ENCODE peak calls at places on chromosomes 16 and 17, in four cellular contexts. J is GM12878, B is K562, T is HepG2. K is an unnamed sample.

GRCh38 chr16:85750827-85751641 is at the start of gene C16orf74:
- DNase-seq in J (no peak), B (peak; percentile 48), T (no peak), K (peak; percentile 35)

GRCh38 chr17:21039839-21040575 is 2.8 kb downstream of the USP22 start:
- DNase-seq in J (no peak), B (peak; percentile 66), T (peak; percentile 70), K (peak; percentile 56)

GRCh38 chr17:33277436-33278100 is 15.5 kb downstream of the ASIC2 start:
- DNase-seq in J (no peak), B (no peak), T (no peak), K (no peak)

GRCh38 chr17:57948555-57949420 is 6.4 kb downstream of the CUEDC1 start:
- DNase-seq in J (no peak), B (peak; percentile 37), T (no peak), K (peak; percentile 96)

GRCh38 chr17:64032081-64032480 is 11.6 kb upstream of the ICAM2 start:
- DNase-seq in J (no peak), B (no peak), T (no peak), K (peak; percentile 34)

GRCh38 chr17:57603978-57604377 is 141.1 kb downstream of the CCDC182 start:
- DNase-seq in J (peak; percentile 79), B (no peak), T (no peak), K (no peak)

GRCh38 chr16:49588729-49589384 is 215.3 kb downstream of the C16orf78 start:
- DNase-seq in J (no peak), B (peak; percentile 4), T (no peak), K (peak; percentile 24)

GRCh38 chr17:81481011-81481799 is 31.4 kb downstream of the ACTG1 start:
- DNase-seq in J (no peak), B (peak; percentile 92), T (no peak), K (peak; percentile 46)

GRCh38 chr16:11506816-11507305 is 79.9 kb downstream of the LITAF start:
- DNase-seq in J (no peak), B (no peak), T (no peak), K (no peak)

GRCh38 chr16:51392651-51393187 is 241.6 kb upstream of the SALL1 start:
- DNase-seq in J (no peak), B (no peak), T (no peak), K (peak; percentile 85)

GRCh38 chr17:32671891-32672290 is 185.1 kb downstream of the CDK5R1 start:
- DNase-seq in J (no peak), B (no peak), T (no peak), K (no peak)

GRCh38 chr17:47099451-47099986 is 89.6 kb downstream of the CDC27 start:
- DNase-seq in J (no peak), B (peak; percentile 16), T (no peak), K (no peak)

GRCh38 chr17:66397486-66397885 is 95.1 kb downstream of the PRKCA start:
- DNase-seq in J (no peak), B (no peak), T (no peak), K (no peak)

GRCh38 chr16:1680361-1680760 is 2.3 kb downstream of the JPT2 start:
- DNase-seq in J (no peak), B (no peak), T (no peak), K (no peak)

GRCh38 chr16:62280556-62280955 is 244.3 kb upstream of the CDH8 start:
- DNase-seq in J (no peak), B (no peak), T (no peak), K (no peak)

GRCh38 chr17:70886648-70887047 is 717.3 kb downstream of the KCNJ2 start:
- DNase-seq in J (no peak), B (no peak), T (no peak), K (no peak)

GRCh38 chr16:68902376-68903345 is 59.3 kb downstream of the TANGO6 start:
- DNase-seq in J (no peak), B (peak; percentile 56), T (peak; percentile 63), K (peak; percentile 63)

GRCh38 chr17:78381601-78382168 is 3.2 kb downstream of the PGS1 start:
- DNase-seq in J (no peak), B (peak; percentile 82), T (no peak), K (no peak)

GRCh38 chr17:66485272-66485947 is 183.0 kb downstream of the PRKCA start:
- DNase-seq in J (no peak), B (no peak), T (no peak), K (no peak)

GRCh38 chr17:39365252-39365651 is 36.2 kb downstream of the FBXL20 start:
- DNase-seq in J (no peak), B (no peak), T (no peak), K (peak; percentile 83)

GRCh38 chr17:31424944-31425582 is 33.6 kb downstream of the RAB11FIP4 start:
- DNase-seq in J (no peak), B (peak; percentile 37), T (no peak), K (peak; percentile 12)

GRCh38 chr16:55526448-55526847 is 17.6 kb downstream of the LPCAT2 start:
- DNase-seq in J (no peak), B (no peak), T (no peak), K (no peak)

GRCh38 chr17:39229274-39229913 is 3.6 kb upstream of the STAC2 start:
- DNase-seq in J (no peak), B (peak; percentile 42), T (no peak), K (peak; percentile 37)

GRCh38 chr16:12439443-12440232 is 364.0 kb downstream of the CPPED1 start:
- DNase-seq in J (no peak), B (no peak), T (no peak), K (no peak)

GRCh38 chr17:56735842-56736241 is 97.9 kb downstream of the C17orf67 start:
- DNase-seq in J (no peak), B (no peak), T (no peak), K (no peak)

GRCh38 chr16:29154676-29155121 is 169.8 kb downstream of the LAT start:
- DNase-seq in J (no peak), B (no peak), T (no peak), K (peak; percentile 83)

GRCh38 chr17:43673516-43674323 is 12.0 kb upstream of the MEOX1 start:
- DNase-seq in J (no peak), B (peak; percentile 64), T (peak; percentile 67), K (peak; percentile 60)

GRCh38 chr17:9036336-9036735 is 15.0 kb downstream of the NTN1 start:
- DNase-seq in J (no peak), B (no peak), T (no peak), K (no peak)

DNA sequence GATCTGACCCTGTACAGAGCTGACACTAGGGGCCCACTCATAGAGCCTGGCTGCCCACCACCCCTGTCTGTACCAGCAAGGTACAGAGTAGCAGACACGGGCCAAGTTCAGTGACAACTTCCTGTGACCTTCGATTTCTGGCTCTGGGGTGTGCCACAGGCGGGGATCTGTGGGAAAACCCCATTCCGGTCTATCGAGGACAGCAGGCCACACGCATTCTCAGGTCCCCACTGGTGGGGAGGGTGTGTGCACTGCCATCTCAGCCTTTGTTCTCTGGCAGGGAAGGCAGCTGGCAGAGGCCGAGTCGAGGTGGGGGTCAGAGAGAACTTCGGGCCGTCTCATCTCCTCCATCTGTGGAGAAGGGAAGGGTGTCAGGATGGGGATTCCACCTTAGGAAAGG is 10.0 kb downstream of the NLE1 start:
- DNase-seq in J (no peak), B (no peak), T (no peak), K (no peak)
- H3K36me3 ChIP-seq in J (peaks cover 35% of the 10 kb centered on the region), B (peaks cover 69% of the 10 kb centered on the region), T (peaks cover 21% of the 10 kb centered on the region), K (peaks cover 56% of the 10 kb centered on the region)

DNA sequence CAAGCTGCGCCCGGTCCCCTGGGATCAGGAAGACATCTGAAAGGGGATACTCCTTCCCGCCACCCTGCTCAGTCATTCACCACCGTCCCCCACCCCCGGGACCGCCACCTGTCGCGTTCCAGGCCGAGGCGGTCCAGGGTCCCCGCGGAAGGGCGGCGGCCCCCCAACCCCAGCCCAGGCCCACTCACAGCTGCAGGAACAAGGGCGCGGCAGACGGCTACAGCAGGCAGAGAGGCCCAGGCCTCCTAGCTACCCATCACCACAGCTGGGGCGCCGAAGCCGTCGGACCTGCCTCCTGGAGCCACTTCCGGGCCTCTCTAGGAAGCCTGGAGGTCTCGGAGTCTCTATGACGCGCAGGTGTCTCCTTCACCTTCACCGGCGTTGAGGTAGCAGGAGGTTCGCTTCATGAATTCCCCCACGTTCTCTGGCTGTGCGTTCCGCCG is at the start of gene SDR42E1:
- DNase-seq in J (peak; percentile 13), B (peak; percentile 17), T (no peak), K (no peak)
- TF ChIP-seq BHLHE40 in J (no peak), B (no peak), T (no peak), K (no peak)

GRCh38 chr17:17561408-17562144 is 29.9 kb downstream of the PEMT start:
- DNase-seq in J (no peak), B (no peak), T (no peak), K (no peak)
- TF ChIP-seq MXI1 in J (no peak), B (no peak), T (no peak), K (no peak)

DNA sequence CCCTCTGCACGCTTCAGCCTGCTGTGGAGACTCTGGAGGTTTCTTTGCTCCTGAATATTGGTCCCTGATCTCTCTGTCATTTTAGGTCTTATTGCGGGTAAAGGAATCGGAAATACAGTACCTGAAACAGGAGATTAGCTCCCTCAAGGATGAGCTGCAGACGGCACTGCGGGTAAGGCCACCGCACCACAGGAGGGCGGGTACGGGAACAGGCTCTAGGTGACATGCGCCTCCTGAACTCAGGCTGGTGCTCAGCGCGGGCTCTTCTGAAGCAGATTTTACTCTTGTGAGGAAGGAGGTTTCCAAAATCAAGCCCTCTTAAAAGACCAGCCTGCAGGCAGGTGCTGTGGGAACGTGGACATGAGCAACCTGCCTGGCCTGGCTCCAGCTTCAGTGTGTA is 29.8 kb downstream of the PLD6 start:
- DNase-seq in J (no peak), B (no peak), T (no peak), K (no peak)
- H3K36me3 ChIP-seq in J (peaks cover 34% of the 10 kb centered on the region), B (peaks cover 70% of the 10 kb centered on the region), T (peaks cover 33% of the 10 kb centered on the region), K (peaks cover 84% of the 10 kb centered on the region)

DNA sequence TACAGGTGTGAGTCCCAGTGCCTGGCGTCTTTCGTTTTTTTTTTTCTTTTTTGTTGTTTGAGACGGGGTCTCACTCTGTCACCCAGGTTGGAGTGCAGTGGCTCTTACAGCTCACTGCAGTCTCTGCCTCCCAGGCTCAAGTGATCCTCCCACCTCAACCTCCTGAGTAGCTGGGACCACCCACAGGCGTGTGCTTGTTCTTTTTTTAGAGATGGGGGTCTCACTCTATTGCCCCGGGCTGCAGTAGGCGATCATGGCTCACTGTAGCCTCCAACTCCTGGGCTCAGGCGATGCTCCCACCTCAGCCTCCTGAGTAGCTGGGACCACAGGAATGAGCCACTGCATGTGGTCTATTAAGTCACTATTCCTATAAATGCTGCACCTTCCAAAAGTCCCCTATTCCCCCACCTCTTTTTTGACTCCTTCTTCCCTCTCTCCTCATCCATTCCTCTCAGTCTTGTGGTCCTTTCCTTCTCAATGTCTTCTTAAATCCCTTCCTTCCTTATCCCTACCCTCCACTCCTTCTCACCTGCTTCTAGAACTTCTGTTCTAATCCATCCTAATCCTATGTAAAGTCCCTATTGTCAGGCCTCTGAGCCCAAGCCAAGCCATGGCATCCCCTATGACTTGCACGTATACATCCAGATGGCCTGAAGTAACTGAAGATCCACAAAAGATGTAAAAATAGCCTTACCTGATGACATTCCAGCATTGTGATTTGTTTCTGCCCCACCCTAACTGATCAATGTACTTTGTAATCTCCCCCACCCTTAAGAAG is 9.2 kb downstream of the GGA3 start:
- DNase-seq in J (no peak), B (no peak), T (no peak), K (no peak)
- TF ChIP-seq BHLHE40 in J (no peak), B (no peak), T (no peak), K (no peak)